ENCODE peak calls at places on chromosome 9, in eight cellular contexts. S, E, Z, R, W, Y, G and N are unnamed samples.

GRCh38 chr9:69193685-69194032 is 19.6 kb downstream of the TJP2 start:
- DNase-seq in S (no peak), E (no peak), Z (no peak), R (peak; percentile 83), W (no peak), Y (no peak), G (peak; percentile 21), N (peak; percentile 45)

GRCh38 chr9:128713411-128713780 is 10.5 kb downstream of the ZDHHC12 start:
- DNase-seq in S (no peak), E (no peak), Z (no peak), R (no peak), W (no peak), Y (no peak), G (no peak), N (no peak)

GRCh38 chr9:108511200-108511756 is 344.5 kb downstream of the ACTL7B start:
- DNase-seq in S (no peak), E (no peak), Z (no peak), R (no peak), W (no peak), Y (peak; percentile 92), G (no peak), N (no peak)

GRCh38 chr9:128192601-128193371 is 1.4 kb upstream of the CIZ1 start:
- DNase-seq in S (peak; percentile 88), E (peak; percentile 85), Z (peak; percentile 86), R (peak; percentile 98), W (peak; percentile 36), Y (peak; percentile 90), G (peak; percentile 30), N (peak; percentile 98)

GRCh38 chr9:68914751-68915150 is 99.2 kb downstream of the PRKACG start:
- DNase-seq in S (no peak), E (no peak), Z (no peak), R (peak; percentile 32), W (no peak), Y (no peak), G (no peak), N (no peak)

GRCh38 chr9:136198605-136199083 is 6.3 kb downstream of the LHX3 start:
- DNase-seq in S (no peak), E (no peak), Z (no peak), R (no peak), W (no peak), Y (no peak), G (no peak), N (no peak)

GRCh38 chr9:6239694-6240093 is 24.1 kb downstream of the IL33 start:
- DNase-seq in S (no peak), E (no peak), Z (no peak), R (no peak), W (no peak), Y (no peak), G (no peak), N (no peak)

GRCh38 chr9:37082214-37082765 is 38.1 kb upstream of the ZCCHC7 start:
- DNase-seq in S (no peak), E (no peak), Z (no peak), R (no peak), W (no peak), Y (no peak), G (peak; percentile 28), N (peak; percentile 27)

GRCh38 chr9:13942695-13943094 is 371.2 kb downstream of the NFIB start:
- DNase-seq in S (no peak), E (peak; percentile 23), Z (no peak), R (peak; percentile 30), W (peak; percentile 1), Y (peak; percentile 82), G (no peak), N (no peak)

GRCh38 chr9:120402741-120403542 is 177.0 kb downstream of the CDK5RAP2 start:
- DNase-seq in S (no peak), E (no peak), Z (no peak), R (no peak), W (peak; percentile 8), Y (peak; percentile 93), G (peak; percentile 73), N (no peak)

GRCh38 chr9:28951945-28952344 is 1378.7 kb upstream of the C9orf72 start:
- DNase-seq in S (peak; percentile 7), E (no peak), Z (no peak), R (peak; percentile 16), W (no peak), Y (no peak), G (peak; percentile 0), N (peak; percentile 20)

GRCh38 chr9:16154570-16155078 is 601.8 kb downstream of the CCDC171 start:
- DNase-seq in S (peak; percentile 63), E (no peak), Z (peak; percentile 53), R (peak; percentile 90), W (peak; percentile 46), Y (peak; percentile 21), G (no peak), N (peak; percentile 83)

GRCh38 chr9:97803167-97804058 is 49.6 kb upstream of the FOXE1 start:
- DNase-seq in S (peak; percentile 90), E (peak; percentile 53), Z (peak; percentile 53), R (peak; percentile 98), W (peak; percentile 42), Y (peak; percentile 85), G (peak; percentile 79), N (peak; percentile 71)

GRCh38 chr9:15509931-15510788 is 610 bp downstream of the PSIP1 start:
- DNase-seq in S (peak; percentile 48), E (peak; percentile 45), Z (peak; percentile 51), R (peak; percentile 86), W (peak; percentile 43), Y (peak; percentile 45), G (peak; percentile 76), N (peak; percentile 64)

GRCh38 chr9:18847576-18848275 is 185.3 kb downstream of the SAXO1 start:
- DNase-seq in S (no peak), E (no peak), Z (no peak), R (no peak), W (no peak), Y (no peak), G (no peak), N (peak; percentile 53)

GRCh38 chr9:36940881-36941280 is 93.2 kb downstream of the PAX5 start:
- DNase-seq in S (no peak), E (no peak), Z (no peak), R (peak; percentile 60), W (no peak), Y (no peak), G (no peak), N (peak; percentile 84)

GRCh38 chr9:105280730-105281129 is 36.3 kb downstream of the SLC44A1 start:
- DNase-seq in S (no peak), E (no peak), Z (no peak), R (no peak), W (no peak), Y (no peak), G (no peak), N (no peak)

GRCh38 chr9:126508171-126508591 is 105.5 kb upstream of the LMX1B start:
- DNase-seq in S (no peak), E (no peak), Z (no peak), R (no peak), W (no peak), Y (no peak), G (no peak), N (no peak)

GRCh38 chr9:34385561-34386230 is 9.0 kb upstream of the MYORG start:
- DNase-seq in S (no peak), E (no peak), Z (no peak), R (no peak), W (no peak), Y (no peak), G (no peak), N (no peak)

GRCh38 chr9:79577969-79578723 is 6.4 kb downstream of the TLE4 start:
- DNase-seq in S (peak; percentile 66), E (no peak), Z (no peak), R (peak; percentile 87), W (no peak), Y (no peak), G (no peak), N (peak; percentile 7)